ENCODE peak calls at places on chromosome 14, in four cellular contexts. One of them, this sample, is unnamed.

GRCh38 chr14:35051796-35052195 is 5.7 kb downstream of the FAM177A1 start:
- DNase-seq in GM12865: no peak
- DNase-seq in brain microvascular endothelial cell: peak; percentile 5
- DNase-seq in fibroblast of the aortic adventitia: no peak
- DNase-seq in this sample: peak; percentile 39

GRCh38 chr14:34368115-34368970 is 93.7 kb downstream of the SPTSSA start:
- DNase-seq in GM12865: no peak
- DNase-seq in brain microvascular endothelial cell: no peak
- DNase-seq in fibroblast of the aortic adventitia: peak; percentile 89
- DNase-seq in this sample: peak; percentile 82

GRCh38 chr14:87067597-87067996 is 925.4 kb downstream of the GALC start:
- DNase-seq in GM12865: no peak
- DNase-seq in brain microvascular endothelial cell: no peak
- DNase-seq in fibroblast of the aortic adventitia: no peak
- DNase-seq in this sample: no peak

GRCh38 chr14:92625213-92625612 is 111.6 kb downstream of the RIN3 start:
- DNase-seq in GM12865: no peak
- DNase-seq in brain microvascular endothelial cell: peak; percentile 84
- DNase-seq in fibroblast of the aortic adventitia: peak; percentile 95
- DNase-seq in this sample: peak; percentile 87

GRCh38 chr14:73752297-73752992 is 38.3 kb upstream of the PNMA1 start:
- DNase-seq in GM12865: peak; percentile 54
- DNase-seq in brain microvascular endothelial cell: no peak
- DNase-seq in fibroblast of the aortic adventitia: peak; percentile 89
- DNase-seq in this sample: peak; percentile 73

GRCh38 chr14:49892301-49892635 is 614 bp upstream of the ARF6 start:
- DNase-seq in GM12865: peak; percentile 92
- DNase-seq in brain microvascular endothelial cell: peak; percentile 76
- DNase-seq in fibroblast of the aortic adventitia: peak; percentile 91
- DNase-seq in this sample: peak; percentile 92

GRCh38 chr14:96616168-96616681 is 114.0 kb downstream of the PAPOLA start:
- DNase-seq in GM12865: no peak
- DNase-seq in brain microvascular endothelial cell: no peak
- DNase-seq in fibroblast of the aortic adventitia: no peak
- DNase-seq in this sample: no peak

GRCh38 chr14:96368534-96368933 is 5.2 kb downstream of the GSKIP start:
- DNase-seq in GM12865: no peak
- DNase-seq in brain microvascular endothelial cell: no peak
- DNase-seq in fibroblast of the aortic adventitia: no peak
- DNase-seq in this sample: no peak

GRCh38 chr14:87149583-87150354 is 843.2 kb downstream of the GALC start:
- DNase-seq in GM12865: no peak
- DNase-seq in brain microvascular endothelial cell: no peak
- DNase-seq in fibroblast of the aortic adventitia: peak; percentile 4
- DNase-seq in this sample: peak; percentile 1

GRCh38 chr14:67420102-67420739 is 8.3 kb upstream of the PLEK2 start:
- DNase-seq in GM12865: peak; percentile 62
- DNase-seq in brain microvascular endothelial cell: no peak
- DNase-seq in fibroblast of the aortic adventitia: no peak
- DNase-seq in this sample: no peak

GRCh38 chr14:49950275-49951250 is 57.7 kb downstream of the ARF6 start:
- DNase-seq in GM12865: no peak
- DNase-seq in brain microvascular endothelial cell: no peak
- DNase-seq in fibroblast of the aortic adventitia: no peak
- DNase-seq in this sample: no peak

GRCh38 chr14:23324455-23324846 is 3.2 kb downstream of the PABPN1 start:
- DNase-seq in GM12865: no peak
- DNase-seq in brain microvascular endothelial cell: no peak
- DNase-seq in fibroblast of the aortic adventitia: no peak
- DNase-seq in this sample: no peak

GRCh38 chr14:91317381-91318313 is 73.1 kb upstream of the GPR68 start:
- DNase-seq in GM12865: peak; percentile 71
- DNase-seq in brain microvascular endothelial cell: no peak
- DNase-seq in fibroblast of the aortic adventitia: peak; percentile 53
- DNase-seq in this sample: peak; percentile 58

GRCh38 chr14:32324601-32325000 is 4.5 kb upstream of the AKAP6 start:
- DNase-seq in GM12865: no peak
- DNase-seq in brain microvascular endothelial cell: no peak
- DNase-seq in fibroblast of the aortic adventitia: no peak
- DNase-seq in this sample: no peak

GRCh38 chr14:93962701-93963601 is 13.4 kb downstream of the ASB2 start:
- DNase-seq in GM12865: peak; percentile 97
- DNase-seq in brain microvascular endothelial cell: no peak
- DNase-seq in fibroblast of the aortic adventitia: no peak
- DNase-seq in this sample: no peak

GRCh38 chr14:104109731-104110361 is 24.3 kb downstream of the ASPG start:
- DNase-seq in GM12865: no peak
- DNase-seq in brain microvascular endothelial cell: no peak
- DNase-seq in fibroblast of the aortic adventitia: no peak
- DNase-seq in this sample: no peak

GRCh38 chr14:96051642-96052540 is 12.7 kb downstream of the C14orf132 start:
- DNase-seq in GM12865: peak; percentile 58
- DNase-seq in brain microvascular endothelial cell: no peak
- DNase-seq in fibroblast of the aortic adventitia: no peak
- DNase-seq in this sample: no peak

GRCh38 chr14:93734086-93734822 is 54.0 kb downstream of the PRIMA1 start:
- DNase-seq in GM12865: no peak
- DNase-seq in brain microvascular endothelial cell: no peak
- DNase-seq in fibroblast of the aortic adventitia: no peak
- DNase-seq in this sample: no peak

GRCh38 chr14:43014338-43014737 is 1407.7 kb downstream of the LRFN5 start:
- DNase-seq in GM12865: no peak
- DNase-seq in brain microvascular endothelial cell: no peak
- DNase-seq in fibroblast of the aortic adventitia: no peak
- DNase-seq in this sample: no peak

GRCh38 chr14:34484726-34485125 is 22.7 kb upstream of the SPTSSA start:
- DNase-seq in GM12865: no peak
- DNase-seq in brain microvascular endothelial cell: no peak
- DNase-seq in fibroblast of the aortic adventitia: no peak
- DNase-seq in this sample: no peak

GRCh38 chr14:69464829-69465228 is 19.7 kb upstream of the PLEKHD1 start:
- DNase-seq in GM12865: no peak
- DNase-seq in brain microvascular endothelial cell: peak; percentile 87
- DNase-seq in fibroblast of the aortic adventitia: peak; percentile 89
- DNase-seq in this sample: peak; percentile 80

GRCh38 chr14:49946320-49947141 is 53.6 kb downstream of the ARF6 start:
- DNase-seq in GM12865: no peak
- DNase-seq in brain microvascular endothelial cell: peak; percentile 65
- DNase-seq in fibroblast of the aortic adventitia: peak; percentile 79
- DNase-seq in this sample: peak; percentile 74

GRCh38 chr14:82420874-82421273 is 887.2 kb upstream of the SEL1L start:
- DNase-seq in GM12865: no peak
- DNase-seq in brain microvascular endothelial cell: no peak
- DNase-seq in fibroblast of the aortic adventitia: no peak
- DNase-seq in this sample: no peak

GRCh38 chr14:84025258-84026012 is 1504.5 kb upstream of the FLRT2 start:
- DNase-seq in GM12865: no peak
- DNase-seq in brain microvascular endothelial cell: no peak
- DNase-seq in fibroblast of the aortic adventitia: no peak
- DNase-seq in this sample: no peak

GRCh38 chr14:61281911-61282310 is 773 bp upstream of the TMEM30B start:
- DNase-seq in GM12865: no peak
- DNase-seq in brain microvascular endothelial cell: no peak
- DNase-seq in fibroblast of the aortic adventitia: peak; percentile 63
- DNase-seq in this sample: no peak
- H3K4me3 ChIP-seq in GM12865: no peak overlapping the region
- H3K4me3 ChIP-seq in brain microvascular endothelial cell: no peak overlapping the region
- H3K4me3 ChIP-seq in fibroblast of the aortic adventitia: no peak overlapping the region
- H3K4me3 ChIP-seq in this sample: no peak overlapping the region

GRCh38 chr14:71932229-71932951 is at the start of gene RGS6:
- DNase-seq in GM12865: peak; percentile 81
- DNase-seq in brain microvascular endothelial cell: no peak
- DNase-seq in fibroblast of the aortic adventitia: no peak
- DNase-seq in this sample: peak; percentile 6
- TF ChIP-seq CTCF in GM12865: peak; percentile 51
- TF ChIP-seq CTCF in brain microvascular endothelial cell: no peak
- TF ChIP-seq CTCF in fibroblast of the aortic adventitia: no peak
- TF ChIP-seq CTCF in this sample: no peak

DNA sequence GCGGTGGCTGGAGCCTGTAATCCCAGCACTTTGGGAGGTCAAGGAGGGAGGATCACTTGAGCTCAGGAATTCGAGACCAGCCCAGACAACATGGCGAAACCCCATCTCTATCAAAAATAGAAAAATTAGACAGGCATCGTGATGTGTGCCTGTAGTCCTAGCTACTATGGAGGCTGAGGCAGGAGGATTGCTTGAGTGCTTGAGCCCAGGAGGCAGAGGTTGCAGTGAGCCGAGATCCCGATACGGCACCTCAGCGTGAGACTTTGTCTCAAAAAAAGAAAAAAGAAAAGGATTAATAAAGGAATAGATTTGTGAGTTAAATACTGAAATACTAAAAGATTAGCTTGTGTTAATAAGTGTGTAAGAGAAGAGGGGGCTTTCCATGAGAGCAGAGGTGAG is 29.4 kb downstream of the RPGRIP1 start:
- DNase-seq in GM12865: no peak
- DNase-seq in brain microvascular endothelial cell: no peak
- DNase-seq in fibroblast of the aortic adventitia: no peak
- DNase-seq in this sample: no peak
- H3K4me3 ChIP-seq in GM12865: peak overlapping the region; percentile 48
- H3K4me3 ChIP-seq in brain microvascular endothelial cell: peak overlapping the region; percentile 46
- H3K4me3 ChIP-seq in fibroblast of the aortic adventitia: no peak overlapping the region
- H3K4me3 ChIP-seq in this sample: peak overlapping the region; percentile 45

GRCh38 chr14:54718046-54718445 is 151.1 kb downstream of the SAMD4A start:
- DNase-seq in GM12865: no peak
- DNase-seq in brain microvascular endothelial cell: no peak
- DNase-seq in fibroblast of the aortic adventitia: no peak
- DNase-seq in this sample: no peak

GRCh38 chr14:54713364-54713763 is 146.4 kb downstream of the SAMD4A start:
- DNase-seq in GM12865: no peak
- DNase-seq in brain microvascular endothelial cell: no peak
- DNase-seq in fibroblast of the aortic adventitia: peak; percentile 88
- DNase-seq in this sample: peak; percentile 35

GRCh38 chr14:54715811-54716210 is 148.9 kb downstream of the SAMD4A start:
- DNase-seq in GM12865: no peak
- DNase-seq in brain microvascular endothelial cell: no peak
- DNase-seq in fibroblast of the aortic adventitia: peak; percentile 67
- DNase-seq in this sample: no peak

GRCh38 chr14:54712371-54712998 is 145.6 kb downstream of the SAMD4A start:
- DNase-seq in GM12865: no peak
- DNase-seq in brain microvascular endothelial cell: no peak
- DNase-seq in fibroblast of the aortic adventitia: peak; percentile 68
- DNase-seq in this sample: peak; percentile 53

DNA sequence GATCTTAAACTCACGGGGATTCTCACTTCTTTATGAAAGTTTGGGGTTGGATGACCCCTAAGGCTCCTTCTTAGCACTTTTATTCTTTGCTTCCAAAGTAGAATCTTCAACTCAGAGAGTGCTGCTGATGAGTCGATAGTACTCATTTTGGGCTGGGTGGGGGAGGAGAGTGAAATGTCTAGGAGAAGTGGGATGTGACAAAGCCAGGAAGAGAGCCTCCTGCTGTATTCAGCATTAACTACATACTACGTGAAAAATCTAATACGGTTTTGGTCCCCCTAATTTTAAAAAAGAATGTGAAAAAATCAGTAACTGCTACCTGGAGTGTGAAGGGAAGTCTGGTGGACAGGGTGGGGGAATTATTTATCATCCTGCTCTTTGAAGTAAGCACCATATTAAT is 148.3 kb downstream of the SAMD4A start:
- DNase-seq in GM12865: no peak
- DNase-seq in brain microvascular endothelial cell: peak; percentile 18
- DNase-seq in fibroblast of the aortic adventitia: peak; percentile 43
- DNase-seq in this sample: peak; percentile 31
- TF ChIP-seq CTCF in GM12865: no peak
- TF ChIP-seq CTCF in brain microvascular endothelial cell: peak; percentile 41
- TF ChIP-seq CTCF in fibroblast of the aortic adventitia: peak; percentile 29
- TF ChIP-seq CTCF in this sample: peak; percentile 26

GRCh38 chr14:56810850-56811595 is 744 bp upstream of the OTX2 start:
- DNase-seq in GM12865: no peak
- DNase-seq in brain microvascular endothelial cell: no peak
- DNase-seq in fibroblast of the aortic adventitia: no peak
- DNase-seq in this sample: no peak

GRCh38 chr14:56808314-56809201 is 1.7 kb downstream of the OTX2 start:
- DNase-seq in GM12865: no peak
- DNase-seq in brain microvascular endothelial cell: no peak
- DNase-seq in fibroblast of the aortic adventitia: no peak
- DNase-seq in this sample: no peak

GRCh38 chr14:56811596-56812363 is 1.5 kb upstream of the OTX2 start:
- DNase-seq in GM12865: no peak
- DNase-seq in brain microvascular endothelial cell: no peak
- DNase-seq in fibroblast of the aortic adventitia: no peak
- DNase-seq in this sample: no peak

GRCh38 chr14:56809262-56810215 is 740 bp downstream of the OTX2 start:
- DNase-seq in GM12865: no peak
- DNase-seq in brain microvascular endothelial cell: no peak
- DNase-seq in fibroblast of the aortic adventitia: no peak
- DNase-seq in this sample: no peak

GRCh38 chr14:56810341-56810740 is at the start of gene OTX2:
- DNase-seq in GM12865: no peak
- DNase-seq in brain microvascular endothelial cell: no peak
- DNase-seq in fibroblast of the aortic adventitia: no peak
- DNase-seq in this sample: no peak
- H3K4me3 ChIP-seq in GM12865: no peak within 1 kb of the TSS
- H3K4me3 ChIP-seq in brain microvascular endothelial cell: no peak within 1 kb of the TSS
- H3K4me3 ChIP-seq in fibroblast of the aortic adventitia: no peak within 1 kb of the TSS
- H3K4me3 ChIP-seq in this sample: no peak within 1 kb of the TSS

GRCh38 chr14:65377576-65377975 is 35.0 kb upstream of the FUT8 start:
- DNase-seq in GM12865: no peak
- DNase-seq in brain microvascular endothelial cell: no peak
- DNase-seq in fibroblast of the aortic adventitia: peak; percentile 73
- DNase-seq in this sample: peak; percentile 65

GRCh38 chr14:65371784-65372183 is 40.7 kb upstream of the FUT8 start:
- DNase-seq in GM12865: no peak
- DNase-seq in brain microvascular endothelial cell: no peak
- DNase-seq in fibroblast of the aortic adventitia: no peak
- DNase-seq in this sample: no peak

GRCh38 chr14:65373011-65373670 is 39.4 kb upstream of the FUT8 start:
- DNase-seq in GM12865: no peak
- DNase-seq in brain microvascular endothelial cell: no peak
- DNase-seq in fibroblast of the aortic adventitia: no peak
- DNase-seq in this sample: no peak

GRCh38 chr14:65370890-65371289 is 41.6 kb upstream of the FUT8 start:
- DNase-seq in GM12865: peak; percentile 46
- DNase-seq in brain microvascular endothelial cell: no peak
- DNase-seq in fibroblast of the aortic adventitia: no peak
- DNase-seq in this sample: no peak

DNA sequence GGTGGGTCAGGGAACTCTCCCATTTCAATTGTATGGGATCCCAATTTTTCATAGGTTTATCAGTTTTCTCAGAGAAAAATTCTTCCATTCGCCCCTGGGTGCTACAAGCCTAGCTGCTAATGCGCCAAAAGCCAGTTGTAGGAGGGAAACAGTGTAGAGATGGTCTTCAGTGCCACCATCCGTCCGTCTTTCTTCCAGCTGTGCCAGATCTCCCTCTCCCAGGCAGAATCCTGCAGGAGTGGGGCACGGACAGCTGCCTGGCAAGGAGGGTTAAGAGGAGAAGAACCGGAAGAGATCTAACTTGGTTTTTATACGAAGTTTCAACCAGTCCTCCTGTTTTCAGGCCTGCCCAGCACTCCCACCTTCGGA is 38.9 kb upstream of the FUT8 start:
- DNase-seq in GM12865: no peak
- DNase-seq in brain microvascular endothelial cell: no peak
- DNase-seq in fibroblast of the aortic adventitia: peak; percentile 46
- DNase-seq in this sample: no peak
- TF ChIP-seq CTCF in GM12865: no peak
- TF ChIP-seq CTCF in brain microvascular endothelial cell: no peak
- TF ChIP-seq CTCF in fibroblast of the aortic adventitia: peak; percentile 10
- TF ChIP-seq CTCF in this sample: no peak

GRCh38 chr14:100546051-100546443 is 41.2 kb downstream of the BEGAIN start:
- DNase-seq in GM12865: no peak
- DNase-seq in brain microvascular endothelial cell: no peak
- DNase-seq in fibroblast of the aortic adventitia: no peak
- DNase-seq in this sample: no peak
- H3K4me3 ChIP-seq in GM12865: peak overlapping the region; percentile 10
- H3K4me3 ChIP-seq in brain microvascular endothelial cell: no peak overlapping the region
- H3K4me3 ChIP-seq in fibroblast of the aortic adventitia: no peak overlapping the region
- H3K4me3 ChIP-seq in this sample: peak overlapping the region; percentile 25